ENCODE peak calls at places on chromosomes 4 and X, in four cellular contexts. Q, J, V and E are unnamed samples. For H3K27me3, the result is how much of the 10 kb centered on the place peaks cover.

GRCh38 chrX:42697544-42697943 is 80.4 kb downstream of the PPP1R2C start:
- DNase-seq in Q (no peak), J (no peak), V (no peak), E (no peak)

GRCh38 chr4:108255203-108255747 is 86.5 kb upstream of the LEF1 start:
- DNase-seq in Q (no peak), J (no peak), V (no peak), E (no peak)

GRCh38 chrX:136262812-136263315 is 11.7 kb upstream of the MAP7D3 start:
- DNase-seq in Q (no peak), J (no peak), V (no peak), E (no peak)

GRCh38 chr4:156638332-156638731 is 333.3 kb downstream of the PDGFC start:
- DNase-seq in Q (no peak), J (no peak), V (no peak), E (no peak)

GRCh38 chrX:3286196-3286920 is 60.1 kb downstream of the MXRA5 start:
- DNase-seq in Q (no peak), J (no peak), V (no peak), E (no peak)

GRCh38 chrX:148893395-148893794 is 393.0 kb downstream of the AFF2 start:
- DNase-seq in Q (no peak), J (no peak), V (no peak), E (no peak)

GRCh38 chr4:16225681-16225995 is 633 bp downstream of the TAPT1 start:
- DNase-seq in Q (no peak), J (no peak), V (no peak), E (no peak)

GRCh38 chr4:176333076-176333475 is 13.3 kb downstream of the SPCS3 start:
- DNase-seq in Q (no peak), J (no peak), V (peak), E (no peak)

GRCh38 chr4:78057135-78057599 is at the start of gene FRAS1:
- DNase-seq in Q (no peak), J (no peak), V (peak), E (peak)

GRCh38 chr4:123256006-123256405 is 140.6 kb upstream of the SPRY1 start:
- DNase-seq in Q (no peak), J (no peak), V (no peak), E (no peak)

GRCh38 chr4:89368855-89369254 is 61.3 kb upstream of the GPRIN3 start:
- DNase-seq in Q (no peak), J (no peak), V (no peak), E (no peak)

GRCh38 chr4:126106658-126107057 is 791.9 kb downstream of the FAT4 start:
- DNase-seq in Q (no peak), J (no peak), V (no peak), E (no peak)

GRCh38 chrX:11190745-11191510 is 79.8 kb downstream of the HCCS start:
- DNase-seq in Q (no peak), J (no peak), V (no peak), E (no peak)

DNA sequence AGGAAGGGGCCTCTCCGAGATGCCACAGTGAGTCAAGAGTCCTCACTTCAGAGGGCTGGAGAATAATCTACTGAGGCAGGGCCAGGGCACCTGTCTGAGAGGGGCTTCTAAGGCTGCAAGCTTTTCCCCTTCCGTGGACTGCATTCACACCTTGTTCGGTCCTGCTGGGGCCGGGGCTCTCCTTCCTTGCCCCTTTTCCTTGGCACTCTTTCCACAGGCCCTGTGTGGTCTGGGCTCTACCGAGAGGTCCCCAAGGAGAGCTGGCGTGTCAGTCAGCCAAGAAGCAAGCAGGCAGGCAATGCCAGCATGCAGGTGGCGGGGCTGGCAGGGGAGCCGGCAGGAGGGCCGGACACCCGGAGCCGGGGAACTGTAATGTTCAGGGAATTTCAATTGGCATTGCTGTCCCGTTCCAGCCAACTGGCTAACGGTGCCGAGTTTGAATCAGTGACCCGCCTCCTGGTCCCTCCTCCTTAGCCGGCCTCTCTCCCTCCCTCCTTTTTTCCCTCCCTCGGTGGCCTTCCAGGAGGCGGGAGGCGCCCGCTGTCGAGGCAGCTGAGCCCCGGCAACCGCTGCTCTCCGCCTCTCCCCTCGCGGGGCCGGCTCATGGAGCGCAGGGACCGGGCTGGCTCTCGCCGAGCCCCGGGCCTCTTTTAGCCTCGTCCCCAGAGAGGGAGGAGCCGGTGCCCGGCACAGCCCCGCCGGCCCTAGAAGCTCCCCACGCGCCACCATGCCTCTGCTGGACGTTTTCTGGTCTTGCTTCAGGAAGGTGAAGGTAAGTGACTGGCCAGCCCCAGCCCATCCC is at the start of gene STARD8:
- DNase-seq in Q (no peak), J (no peak), V (no peak), E (peak)
- TF ChIP-seq CTCF in Q (no peak), J (no peak), V (no peak), E (no peak)

GRCh38 chr4:3808597-3808996 is 42.4 kb downstream of the ADRA2C start:
- DNase-seq in Q (no peak), J (no peak), V (no peak), E (no peak)
- H3K27me3 ChIP-seq in Q (half or more), J (under half), V (under half), E (under half)

GRCh38 chr4:167290684-167291083 is 56.4 kb upstream of the SPOCK3 start:
- DNase-seq in Q (no peak), J (no peak), V (no peak), E (no peak)
- TF ChIP-seq CTCF in Q (peak), J (no peak), V (no peak), E (no peak)

GRCh38 chrX:36214924-36215323 is 295.4 kb downstream of the CFAP47 start:
- DNase-seq in Q (no peak), J (no peak), V (no peak), E (no peak)
- H3K27me3 ChIP-seq in Q (under half), J (under half), V (under half), E (under half)

DNA sequence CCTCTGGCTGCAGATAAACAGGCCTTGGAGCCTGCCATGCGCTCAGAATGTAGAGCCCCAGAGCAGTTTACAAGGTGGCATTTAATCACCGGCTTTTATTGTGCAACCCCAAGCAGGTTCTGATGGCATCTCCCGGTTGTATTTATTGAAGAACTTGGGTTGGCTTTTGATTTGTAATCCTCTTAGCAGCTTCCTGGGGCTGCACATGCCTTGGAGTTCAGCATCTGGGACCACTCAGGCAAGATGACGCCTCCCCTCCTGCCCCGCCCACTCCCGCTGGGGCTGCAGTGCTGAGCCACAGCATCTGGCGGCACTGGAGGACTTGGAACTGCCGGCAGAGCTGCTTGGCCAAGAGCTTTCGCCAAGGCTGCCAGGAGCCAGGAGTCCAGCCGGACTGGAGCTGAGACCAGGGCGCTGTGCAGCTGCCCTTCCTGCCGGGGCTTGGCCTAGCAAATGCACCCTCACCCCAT is 5.3 kb downstream of the HTRA3 start:
- DNase-seq in Q (peak), J (no peak), V (no peak), E (peak)
- TF ChIP-seq CTCF in Q (peak), J (no peak), V (no peak), E (peak)